ENCODE peak calls at places on chromosomes 11 and 22, in nine cellular contexts. L, S, W, N, M, D, R, J and Z are unnamed samples.

GRCh38 chr22:20312396-20313191 is 7.3 kb downstream of the DGCR6L start:
- DNase-seq in L (no peak), S (no peak), W (no peak), N (peak), M (no peak), D (peak), R (no peak), J (no peak), Z (no peak)

GRCh38 chr22:45077286-45077685 is 67.5 kb upstream of the PHF21B start:
- DNase-seq in L (no peak), S (no peak), W (no peak), N (no peak), M (no peak), D (no peak), R (no peak), J (no peak), Z (no peak)

GRCh38 chr11:121881806-121882205 is 234.2 kb downstream of the BLID start:
- DNase-seq in L (no peak), S (no peak), W (peak), N (no peak), M (no peak), D (no peak), R (peak), J (no peak), Z (no peak)

GRCh38 chr11:126669416-126669815 is 313.9 kb downstream of the ST3GAL4 start:
- DNase-seq in L (no peak), S (no peak), W (no peak), N (no peak), M (no peak), D (no peak), R (peak), J (no peak), Z (no peak)

GRCh38 chr22:24410110-24410856 is 17.1 kb upstream of the ADORA2A start:
- DNase-seq in L (no peak), S (no peak), W (peak), N (no peak), M (no peak), D (no peak), R (peak), J (no peak), Z (no peak)

GRCh38 chr22:43846966-43847365 is 15.3 kb downstream of the SULT4A1 start:
- DNase-seq in L (no peak), S (no peak), W (no peak), N (no peak), M (no peak), D (no peak), R (no peak), J (no peak), Z (no peak)

GRCh38 chr22:49019737-49020136 is 807.9 kb downstream of the BRD1 start:
- DNase-seq in L (no peak), S (no peak), W (no peak), N (no peak), M (no peak), D (no peak), R (no peak), J (no peak), Z (no peak)

GRCh38 chr11:17423533-17424310 is 35.3 kb upstream of the KCNJ11 start:
- DNase-seq in L (peak), S (no peak), W (no peak), N (peak), M (no peak), D (no peak), R (no peak), J (no peak), Z (no peak)

GRCh38 chr11:18261721-18262120 is 4.3 kb upstream of the SAA1 start:
- DNase-seq in L (no peak), S (no peak), W (no peak), N (no peak), M (no peak), D (no peak), R (no peak), J (no peak), Z (no peak)

GRCh38 chr11:121536116-121536515 is 83.3 kb upstream of the SORL1-AS1 start:
- DNase-seq in L (no peak), S (no peak), W (no peak), N (no peak), M (no peak), D (no peak), R (no peak), J (no peak), Z (no peak)

GRCh38 chr11:115208808-115209259 is 295.4 kb downstream of the CADM1 start:
- DNase-seq in L (no peak), S (no peak), W (no peak), N (no peak), M (no peak), D (no peak), R (no peak), J (no peak), Z (no peak)

GRCh38 chr11:18608373-18608772 is 8.8 kb downstream of the MISFA start:
- DNase-seq in L (peak), S (peak), W (no peak), N (no peak), M (no peak), D (no peak), R (no peak), J (no peak), Z (no peak)

GRCh38 chr11:131612576-131612975 is 242.2 kb downstream of the NTM start:
- DNase-seq in L (no peak), S (no peak), W (no peak), N (no peak), M (no peak), D (no peak), R (no peak), J (no peak), Z (peak)

GRCh38 chr11:95279921-95280861 is 49.2 kb upstream of the SESN3 start:
- DNase-seq in L (peak), S (peak), W (peak), N (no peak), M (no peak), D (no peak), R (no peak), J (peak), Z (no peak)

GRCh38 chr22:46432164-46433068 is 96.9 kb downstream of the TRMU start:
- DNase-seq in L (no peak), S (no peak), W (no peak), N (no peak), M (no peak), D (no peak), R (no peak), J (no peak), Z (no peak)
- H3K4me3 ChIP-seq in L (no peak), S (no peak), W (peak), N (peak), M (no peak), D (no peak), R (no peak), J (no peak), Z (peak)

DNA sequence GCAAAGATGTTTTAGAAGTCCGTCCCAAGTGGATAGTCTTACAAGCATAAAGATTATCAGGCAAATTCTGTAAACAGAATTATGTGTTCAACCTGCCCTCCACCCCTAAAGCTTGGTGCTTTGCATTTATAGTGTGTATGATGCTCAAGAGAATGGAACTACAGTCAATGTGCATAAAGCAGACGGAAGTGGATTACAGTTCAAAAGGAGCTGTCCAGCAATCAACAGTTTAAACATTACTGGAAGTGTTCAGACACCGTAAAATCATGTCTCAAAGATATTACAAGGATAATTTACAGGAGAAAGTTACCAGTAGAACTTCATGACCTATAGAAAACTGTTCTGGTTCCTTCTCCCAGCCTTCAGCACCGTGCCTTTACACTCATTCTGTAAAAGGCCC is 1.0 kb downstream of the RIC3 start:
- DNase-seq in L (peak), S (no peak), W (no peak), N (no peak), M (no peak), D (no peak), R (peak), J (no peak), Z (no peak)
- H3K4me3 ChIP-seq in L (no peak), S (no peak), W (no peak), N (peak), M (no peak), D (no peak), R (no peak), J (no peak), Z (peak)

GRCh38 chr11:119338946-119339580 is 1.6 kb downstream of the C1QTNF5 start:
- DNase-seq in L (no peak), S (no peak), W (peak), N (no peak), M (no peak), D (no peak), R (no peak), J (no peak), Z (no peak)

GRCh38 chr11:119335655-119336543 is 1.6 kb downstream of the RNF26 start:
- DNase-seq in L (no peak), S (no peak), W (no peak), N (peak), M (no peak), D (peak), R (no peak), J (no peak), Z (no peak)

GRCh38 chr11:119338318-119338890 is 2.3 kb downstream of the C1QTNF5 start:
- DNase-seq in L (peak), S (peak), W (no peak), N (peak), M (no peak), D (peak), R (peak), J (peak), Z (peak)

GRCh38 chr11:119336744-119337469 is 2.6 kb downstream of the RNF26 start:
- DNase-seq in L (no peak), S (no peak), W (no peak), N (no peak), M (no peak), D (no peak), R (no peak), J (no peak), Z (no peak)

DNA sequence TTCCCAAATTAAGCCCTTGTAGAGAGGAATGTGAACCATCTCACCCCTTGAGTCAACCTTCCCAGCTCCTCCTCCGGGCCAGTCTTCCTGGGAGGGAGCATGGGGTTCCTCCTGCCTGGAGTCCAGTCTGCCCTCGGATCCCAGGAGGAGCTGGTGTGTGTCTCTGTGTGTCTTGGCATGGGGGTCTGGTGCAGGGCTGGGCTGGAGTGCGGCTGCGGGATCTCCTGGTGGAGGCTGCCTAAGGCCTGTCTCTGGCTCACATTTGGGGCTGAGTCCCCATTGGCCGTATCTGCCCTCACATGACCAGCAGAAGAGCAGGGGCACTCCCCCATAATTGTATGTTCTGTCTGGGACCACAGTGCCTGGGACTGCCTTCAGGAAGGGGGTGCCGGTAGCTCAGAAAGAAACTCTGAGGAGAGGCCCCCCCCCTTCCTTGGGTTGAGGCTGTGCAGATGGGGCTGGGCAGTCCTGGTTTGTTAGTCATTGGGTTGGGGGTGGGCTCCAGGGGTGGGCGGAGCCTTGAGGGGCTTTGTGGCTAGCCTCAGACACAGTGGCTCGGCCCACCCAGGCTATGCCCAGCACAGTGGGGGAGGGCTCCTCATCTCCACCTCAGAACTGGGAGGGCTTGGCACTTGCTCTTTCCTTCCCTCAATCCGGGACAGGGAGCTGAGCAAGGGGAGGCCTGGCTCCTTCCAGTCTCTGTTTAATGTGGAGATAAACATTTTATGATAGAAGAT is 2.9 kb downstream of the C1QTNF5 start:
- DNase-seq in L (peak), S (peak), W (peak), N (no peak), M (no peak), D (no peak), R (peak), J (peak), Z (no peak)
- H3K4me3 ChIP-seq in L (no peak), S (peak), W (peak), N (no peak), M (peak), D (no peak), R (no peak), J (no peak), Z (peak)

GRCh38 chr22:29071261-29072045 is 1.4 kb upstream of the KREMEN1 start:
- DNase-seq in L (peak), S (no peak), W (peak), N (peak), M (no peak), D (peak), R (no peak), J (peak), Z (no peak)
- H3K4me3 ChIP-seq in L (peak), S (no peak), W (peak), N (peak), M (no peak), D (peak), R (peak), J (no peak), Z (peak)

GRCh38 chr11:129695543-129696308 is 119.9 kb upstream of the TMEM45B start:
- DNase-seq in L (peak), S (peak), W (peak), N (peak), M (no peak), D (peak), R (peak), J (peak), Z (peak)
- H3K4me3 ChIP-seq in L (peak), S (no peak), W (peak), N (peak), M (no peak), D (no peak), R (no peak), J (no peak), Z (peak)

GRCh38 chr11:210803-211180 is 3.3 kb downstream of the RIC8A start:
- DNase-seq in L (no peak), S (no peak), W (no peak), N (no peak), M (no peak), D (no peak), R (no peak), J (no peak), Z (no peak)
- H3K4me3 ChIP-seq in L (no peak), S (no peak), W (peak), N (no peak), M (no peak), D (no peak), R (peak), J (no peak), Z (peak)